ENCODE peak calls at places on chromosomes 7 and 10, in eight cellular contexts. One of them, this sample, is unnamed.
A peak's percentile ranks its signal among the peaks of the same experiment; 100 is the strongest.

GRCh38 chr7:75905785-75906604 is 9.0 kb upstream of the POR start:
- DNase-seq in left ventricle myocardium inferior: peak; percentile 53
- DNase-seq in stimulated activated CD8-positive, alpha-beta memory T cell treated with anti-CD3 and anti-CD28 coated beads, Interleukin-15, amount 100 ng/mL, for 1 hour: no peak
- DNase-seq in NCI-H2029 treated with DMSO at 0.1 percent for 48 hours: no peak
- DNase-seq in HCEC 1CT: peak; percentile 71
- DNase-seq in AG20443: peak; percentile 87
- DNase-seq in HL-60: peak; percentile 94
- DNase-seq in Karpas-422: peak; percentile 51
- DNase-seq in this sample: peak; percentile 57

GRCh38 chr7:130912910-130913720 is 179.1 kb upstream of the KLF14 start:
- DNase-seq in NCI-H2029 treated with DMSO at 0.1 percent for 48 hours: peak; percentile 46
- DNase-seq in left ventricle myocardium inferior: peak; percentile 49
- DNase-seq in HL-60: peak; percentile 85
- DNase-seq in AG20443: peak; percentile 73
- DNase-seq in stimulated activated CD8-positive, alpha-beta memory T cell treated with anti-CD3 and anti-CD28 coated beads, Interleukin-15, amount 100 ng/mL, for 1 hour: peak; percentile 53
- DNase-seq in Karpas-422: peak; percentile 93
- DNase-seq in HCEC 1CT: peak; percentile 100
- DNase-seq in this sample: peak; percentile 61

GRCh38 chr7:99829520-99830160 is 1.8 kb downstream of the CYP3A43 start:
- DNase-seq in HL-60: no peak
- DNase-seq in AG20443: no peak
- DNase-seq in NCI-H2029 treated with DMSO at 0.1 percent for 48 hours: no peak
- DNase-seq in stimulated activated CD8-positive, alpha-beta memory T cell treated with anti-CD3 and anti-CD28 coated beads, Interleukin-15, amount 100 ng/mL, for 1 hour: no peak
- DNase-seq in Karpas-422: no peak
- DNase-seq in left ventricle myocardium inferior: no peak
- DNase-seq in HCEC 1CT: no peak
- DNase-seq in this sample: no peak

GRCh38 chr7:155840262-155840885 is 28.1 kb upstream of the SHH start:
- DNase-seq in AG20443: no peak
- DNase-seq in NCI-H2029 treated with DMSO at 0.1 percent for 48 hours: no peak
- DNase-seq in HCEC 1CT: no peak
- DNase-seq in HL-60: no peak
- DNase-seq in stimulated activated CD8-positive, alpha-beta memory T cell treated with anti-CD3 and anti-CD28 coated beads, Interleukin-15, amount 100 ng/mL, for 1 hour: no peak
- DNase-seq in Karpas-422: no peak
- DNase-seq in left ventricle myocardium inferior: no peak
- DNase-seq in this sample: no peak

GRCh38 chr7:151087247-151088018 is 1.2 kb downstream of the AGAP3 start:
- DNase-seq in left ventricle myocardium inferior: peak; percentile 72
- DNase-seq in Karpas-422: no peak
- DNase-seq in AG20443: peak; percentile 79
- DNase-seq in stimulated activated CD8-positive, alpha-beta memory T cell treated with anti-CD3 and anti-CD28 coated beads, Interleukin-15, amount 100 ng/mL, for 1 hour: no peak
- DNase-seq in NCI-H2029 treated with DMSO at 0.1 percent for 48 hours: no peak
- DNase-seq in HL-60: peak; percentile 29
- DNase-seq in HCEC 1CT: peak; percentile 65
- DNase-seq in this sample: no peak

GRCh38 chr10:68153473-68154210 is 44.4 kb downstream of the MYPN start:
- DNase-seq in NCI-H2029 treated with DMSO at 0.1 percent for 48 hours: no peak
- DNase-seq in stimulated activated CD8-positive, alpha-beta memory T cell treated with anti-CD3 and anti-CD28 coated beads, Interleukin-15, amount 100 ng/mL, for 1 hour: no peak
- DNase-seq in AG20443: peak; percentile 89
- DNase-seq in left ventricle myocardium inferior: no peak
- DNase-seq in HCEC 1CT: peak; percentile 98
- DNase-seq in Karpas-422: no peak
- DNase-seq in HL-60: no peak
- DNase-seq in this sample: peak; percentile 52

GRCh38 chr7:779480-779879 is 52.4 kb upstream of the PRKAR1B start:
- DNase-seq in stimulated activated CD8-positive, alpha-beta memory T cell treated with anti-CD3 and anti-CD28 coated beads, Interleukin-15, amount 100 ng/mL, for 1 hour: no peak
- DNase-seq in AG20443: no peak
- DNase-seq in NCI-H2029 treated with DMSO at 0.1 percent for 48 hours: no peak
- DNase-seq in left ventricle myocardium inferior: no peak
- DNase-seq in HL-60: no peak
- DNase-seq in Karpas-422: no peak
- DNase-seq in HCEC 1CT: no peak
- DNase-seq in this sample: no peak

GRCh38 chr7:105941596-105941995 is 21.5 kb upstream of the CDHR3 start:
- DNase-seq in NCI-H2029 treated with DMSO at 0.1 percent for 48 hours: no peak
- DNase-seq in HCEC 1CT: no peak
- DNase-seq in stimulated activated CD8-positive, alpha-beta memory T cell treated with anti-CD3 and anti-CD28 coated beads, Interleukin-15, amount 100 ng/mL, for 1 hour: no peak
- DNase-seq in AG20443: no peak
- DNase-seq in HL-60: no peak
- DNase-seq in Karpas-422: no peak
- DNase-seq in left ventricle myocardium inferior: no peak
- DNase-seq in this sample: no peak

GRCh38 chr10:27448926-27449325 is 55.2 kb upstream of the RAB18 start:
- DNase-seq in HL-60: peak; percentile 33
- DNase-seq in AG20443: peak; percentile 64
- DNase-seq in Karpas-422: no peak
- DNase-seq in HCEC 1CT: peak; percentile 83
- DNase-seq in stimulated activated CD8-positive, alpha-beta memory T cell treated with anti-CD3 and anti-CD28 coated beads, Interleukin-15, amount 100 ng/mL, for 1 hour: no peak
- DNase-seq in NCI-H2029 treated with DMSO at 0.1 percent for 48 hours: no peak
- DNase-seq in left ventricle myocardium inferior: no peak
- DNase-seq in this sample: no peak

GRCh38 chr10:78341953-78342614 is 308.4 kb downstream of the RPS24 start:
- DNase-seq in HL-60: no peak
- DNase-seq in HCEC 1CT: no peak
- DNase-seq in NCI-H2029 treated with DMSO at 0.1 percent for 48 hours: no peak
- DNase-seq in AG20443: no peak
- DNase-seq in Karpas-422: no peak
- DNase-seq in stimulated activated CD8-positive, alpha-beta memory T cell treated with anti-CD3 and anti-CD28 coated beads, Interleukin-15, amount 100 ng/mL, for 1 hour: no peak
- DNase-seq in left ventricle myocardium inferior: no peak
- DNase-seq in this sample: no peak

GRCh38 chr7:74479961-74480829 is 26.5 kb downstream of the GTF2IRD1 start:
- DNase-seq in left ventricle myocardium inferior: peak; percentile 85
- DNase-seq in stimulated activated CD8-positive, alpha-beta memory T cell treated with anti-CD3 and anti-CD28 coated beads, Interleukin-15, amount 100 ng/mL, for 1 hour: no peak
- DNase-seq in HCEC 1CT: peak; percentile 74
- DNase-seq in Karpas-422: no peak
- DNase-seq in NCI-H2029 treated with DMSO at 0.1 percent for 48 hours: no peak
- DNase-seq in AG20443: peak; percentile 92
- DNase-seq in HL-60: no peak
- DNase-seq in this sample: peak; percentile 96

GRCh38 chr10:60827791-60828488 is 49.7 kb downstream of the CDK1 start:
- DNase-seq in left ventricle myocardium inferior: no peak
- DNase-seq in Karpas-422: no peak
- DNase-seq in AG20443: peak; percentile 69
- DNase-seq in stimulated activated CD8-positive, alpha-beta memory T cell treated with anti-CD3 and anti-CD28 coated beads, Interleukin-15, amount 100 ng/mL, for 1 hour: no peak
- DNase-seq in NCI-H2029 treated with DMSO at 0.1 percent for 48 hours: no peak
- DNase-seq in HCEC 1CT: peak; percentile 69
- DNase-seq in HL-60: no peak
- DNase-seq in this sample: no peak

This sample was measured in gastrocnemius medialis.